ENCODE peak calls at places on chromosomes 3 and 15, in four cellular contexts. Z, X, Y and Q are unnamed samples.

GRCh38 chr3:186143280-186143679 is 34.4 kb upstream of the ETV5 start:
- DNase-seq in Z (no peak), X (peak; percentile 75), Y (no peak), Q (no peak)

GRCh38 chr15:55863911-55864310 is 121.0 kb upstream of the PRTG start:
- DNase-seq in Z (no peak), X (no peak), Y (no peak), Q (no peak)

GRCh38 chr3:111808439-111808838 is 50.6 kb upstream of the PHLDB2 start:
- DNase-seq in Z (peak; percentile 47), X (no peak), Y (no peak), Q (no peak)

GRCh38 chr3:152278674-152279427 is 10.1 kb downstream of the MBNL1 start:
- DNase-seq in Z (no peak), X (no peak), Y (no peak), Q (no peak)

GRCh38 chr3:49803464-49804140 is 541 bp downstream of the INKA1 start:
- DNase-seq in Z (peak; percentile 12), X (no peak), Y (no peak), Q (no peak)

GRCh38 chr15:84797801-84798200 is 19.4 kb upstream of the ALPK3 start:
- DNase-seq in Z (no peak), X (no peak), Y (no peak), Q (no peak)

GRCh38 chr3:58006661-58007060 is 1.6 kb upstream of the FLNB start:
- DNase-seq in Z (no peak), X (no peak), Y (no peak), Q (no peak)

GRCh38 chr15:65208656-65209055 is 2.6 kb downstream of the CILP start:
- DNase-seq in Z (no peak), X (no peak), Y (no peak), Q (no peak)

GRCh38 chr3:134090031-134090430 is 60.3 kb upstream of the SLCO2A1 start:
- DNase-seq in Z (peak; percentile 22), X (no peak), Y (no peak), Q (no peak)

GRCh38 chr3:66372681-66373350 is 128.0 kb downstream of the LRIG1 start:
- DNase-seq in Z (no peak), X (peak; percentile 66), Y (no peak), Q (peak; percentile 28)

GRCh38 chr3:52471371-52472238 is 16.2 kb downstream of the NISCH start:
- DNase-seq in Z (no peak), X (peak; percentile 72), Y (no peak), Q (peak; percentile 43)

GRCh38 chr15:57580866-57581265 is 10.8 kb upstream of the MYZAP start:
- DNase-seq in Z (no peak), X (no peak), Y (no peak), Q (no peak)

GRCh38 chr15:73964736-73965093 is 27.4 kb downstream of the STOML1 start:
- DNase-seq in Z (no peak), X (peak; percentile 71), Y (no peak), Q (peak; percentile 80)

GRCh38 chr3:19250959-19251610 is 102.8 kb downstream of the KCNH8 start:
- DNase-seq in Z (no peak), X (peak; percentile 36), Y (no peak), Q (no peak)
- TF ChIP-seq CTCF in Z (no peak), X (peak; percentile 23), Y (no peak), Q (no peak)

GRCh38 chr15:90003736-90004135 is 2.6 kb downstream of the ZNF710 start:
- DNase-seq in Z (no peak), X (no peak), Y (no peak), Q (no peak)
- H3K4me3 ChIP-seq in Z (no peak overlapping the region), X (no peak overlapping the region), Y (no peak overlapping the region), Q (no peak overlapping the region)

GRCh38 chr3:70716832-70717231 is 404.4 kb upstream of the MDFIC2 start:
- DNase-seq in Z (peak; percentile 20), X (no peak), Y (no peak), Q (peak; percentile 76)
- TF ChIP-seq CTCF in Z (peak; percentile 43), X (peak; percentile 61), Y (peak; percentile 47), Q (peak; percentile 57)

GRCh38 chr15:40763801-40764765 is at the start of gene GCHFR:
- DNase-seq in Z (peak; percentile 32), X (no peak), Y (no peak), Q (peak; percentile 39)
- H3K4me3 ChIP-seq in Z (peak within 1 kb of the TSS; percentile 52), X (peak within 1 kb of the TSS; percentile 52), Y (peak within 1 kb of the TSS; percentile 54), Q (peak within 1 kb of the TSS; percentile 61)

GRCh38 chr15:40272713-40273056 is 10.2 kb downstream of the ANKRD63 start:
- DNase-seq in Z (no peak), X (no peak), Y (no peak), Q (no peak)
- TF ChIP-seq CTCF in Z (no peak), X (no peak), Y (peak; percentile 33), Q (peak; percentile 28)

DNA sequence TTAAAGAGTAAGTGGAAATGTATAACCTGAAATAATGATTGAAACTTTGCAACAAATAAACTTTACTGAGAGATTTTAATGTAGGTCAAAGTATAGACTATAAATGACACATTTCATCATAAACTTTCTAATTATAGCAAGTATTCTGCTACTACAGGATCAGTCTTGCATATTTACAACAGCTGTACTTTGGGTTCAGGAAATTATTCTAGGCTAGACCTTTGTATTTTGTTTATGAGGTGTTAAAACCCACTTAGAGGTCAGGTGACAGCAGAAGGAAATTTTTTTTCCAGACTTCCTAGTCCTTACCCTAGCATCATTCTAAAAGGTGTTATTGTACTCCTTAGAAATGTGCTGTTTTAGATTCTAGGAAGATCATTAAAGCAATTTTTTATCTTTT is 2.3 kb downstream of the RNF7 start:
- DNase-seq in Z (no peak), X (no peak), Y (no peak), Q (no peak)
- H3K4me3 ChIP-seq in Z (no peak overlapping the region), X (no peak overlapping the region), Y (no peak overlapping the region), Q (peak overlapping the region; percentile 36)

GRCh38 chr3:169564883-169565282 is 98.6 kb downstream of the MECOM start:
- DNase-seq in Z (no peak), X (no peak), Y (no peak), Q (no peak)
- TF ChIP-seq CTCF in Z (no peak), X (no peak), Y (peak; percentile 2), Q (peak; percentile 20)

GRCh38 chr3:10432156-10432845 is 73.1 kb downstream of the ATP2B2 start:
- DNase-seq in Z (no peak), X (no peak), Y (no peak), Q (no peak)

GRCh38 chr3:10435850-10436249 is 69.5 kb downstream of the ATP2B2 start:
- DNase-seq in Z (no peak), X (no peak), Y (no peak), Q (no peak)

GRCh38 chr3:10434938-10435336 is 70.4 kb downstream of the ATP2B2 start:
- DNase-seq in Z (no peak), X (no peak), Y (no peak), Q (no peak)

GRCh38 chr3:10432931-10433330 is 72.5 kb downstream of the ATP2B2 start:
- DNase-seq in Z (no peak), X (no peak), Y (no peak), Q (no peak)

DNA sequence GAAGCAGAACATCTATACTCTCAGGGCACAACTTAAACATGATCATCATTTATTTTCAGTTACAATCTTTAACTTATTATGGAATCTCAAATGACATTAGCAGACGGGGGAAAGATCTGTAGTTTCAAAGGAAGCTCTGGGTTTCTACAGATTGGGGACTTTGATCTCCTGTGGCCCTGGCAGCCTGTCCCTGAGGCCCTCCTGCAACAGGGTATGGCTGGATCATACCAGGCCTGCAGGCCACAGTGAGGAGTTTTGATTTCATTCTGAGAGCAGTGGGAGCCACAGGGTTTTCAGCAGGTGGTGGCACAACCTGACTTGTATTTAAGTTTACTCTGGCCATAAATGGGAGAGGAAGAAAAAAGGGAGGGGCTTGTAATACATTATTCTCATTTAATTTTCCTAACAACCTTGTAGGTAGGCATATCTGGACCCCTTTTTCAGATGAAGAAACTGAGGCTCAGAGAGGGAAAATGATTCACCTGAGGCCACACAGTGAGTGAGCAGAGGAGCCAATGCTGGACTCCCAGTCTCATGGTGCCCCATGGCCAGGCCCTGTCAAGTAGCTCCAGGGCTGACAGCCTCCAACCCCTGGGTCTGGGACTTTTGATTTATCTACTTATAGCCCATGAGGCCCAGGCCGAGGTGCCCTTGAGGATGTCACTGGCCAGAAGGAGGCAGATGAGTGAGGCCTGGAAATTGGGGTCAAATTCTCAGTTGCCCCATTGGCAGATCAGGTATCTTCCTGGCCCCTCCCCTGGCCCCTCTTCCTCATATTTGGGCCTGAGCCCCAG is 71.0 kb downstream of the ATP2B2 start:
- DNase-seq in Z (no peak), X (no peak), Y (no peak), Q (no peak)
- H3K4me3 ChIP-seq in Z (no peak overlapping the region), X (no peak overlapping the region), Y (no peak overlapping the region), Q (no peak overlapping the region)

GRCh38 chr15:99732268-99732641 is 982 bp downstream of the LYSMD4 start:
- DNase-seq in Z (peak; percentile 13), X (no peak), Y (no peak), Q (peak; percentile 55)

GRCh38 chr15:99729327-99729726 is 3.9 kb downstream of the LYSMD4 start:
- DNase-seq in Z (no peak), X (no peak), Y (no peak), Q (no peak)

GRCh38 chr15:99727733-99728132 is 5.5 kb downstream of the LYSMD4 start:
- DNase-seq in Z (no peak), X (no peak), Y (no peak), Q (no peak)

GRCh38 chr15:99731336-99732267 is 1.6 kb downstream of the LYSMD4 start:
- DNase-seq in Z (no peak), X (no peak), Y (no peak), Q (no peak)

DNA sequence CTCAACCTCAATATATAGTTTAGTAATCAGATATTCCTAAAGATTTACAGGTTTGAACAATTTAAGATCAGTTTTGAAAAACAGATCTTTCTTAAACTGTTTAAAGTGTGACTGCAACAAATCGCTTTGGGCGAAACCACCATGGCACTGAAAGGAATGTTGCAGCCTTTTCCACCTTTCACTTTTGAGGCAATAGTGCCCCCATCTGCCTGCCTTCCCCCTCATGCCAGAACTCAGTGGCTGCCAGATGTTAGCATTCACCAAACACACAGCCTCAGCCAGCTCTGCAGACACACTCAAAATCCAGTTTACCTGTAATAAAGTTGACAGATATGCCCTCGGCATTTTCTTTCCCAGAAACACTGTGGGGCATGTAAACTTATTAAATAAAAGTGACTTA is 3.3 kb downstream of the LYSMD4 start:
- DNase-seq in Z (peak; percentile 16), X (peak; percentile 66), Y (no peak), Q (peak; percentile 68)
- TF ChIP-seq CTCF in Z (peak; percentile 44), X (peak; percentile 58), Y (peak; percentile 58), Q (peak; percentile 53)